ENCODE peak calls at places on chromosomes 6 and 20, in nine cellular contexts. Z is esophagus squamous epithelium, I is mammary epithelial cell, D is heart right ventricle, Y is HCT116, R is IMR-90, J is neural progenitor cell, M is upper lobe of right lung, A is heart left ventricle. F is an unnamed sample. For H3K36me3, the result is how much of the 10 kb centered on the place peaks cover.

GRCh38 chr6:126038234-126038633 is 51.9 kb downstream of the TRMT11 start:
- DNase-seq in Z (no peak), I (no peak), D (no peak), Y (no peak), R (no peak), J (no peak), M (no peak), A (no peak), F (no peak)

GRCh38 chr6:131058236-131058635 is 4.8 kb downstream of the EPB41L2 start:
- DNase-seq in Z (no peak), I (no peak), D (no peak), Y (no peak), R (peak), J (no peak), M (no peak), A (no peak), F (no peak)

GRCh38 chr6:41638002-41638800 is at the start of gene MDFI:
- DNase-seq in Z (no peak), I (peak), D (no peak), Y (no peak), R (no peak), J (peak), M (no peak), A (peak), F (no peak)

GRCh38 chr6:131747821-131748353 is 37.1 kb upstream of the CTAGE9 start:
- DNase-seq in Z (no peak), I (no peak), D (no peak), Y (no peak), R (no peak), J (no peak), M (no peak), A (no peak), F (no peak)

GRCh38 chr6:15148356-15149058 is 97.4 kb upstream of the JARID2 start:
- DNase-seq in Z (no peak), I (peak), D (no peak), Y (no peak), R (peak), J (peak), M (no peak), A (no peak), F (no peak)

GRCh38 chr20:20448891-20449290 is 81.0 kb downstream of the INSM1 start:
- DNase-seq in Z (no peak), I (no peak), D (no peak), Y (no peak), R (no peak), J (no peak), M (no peak), A (no peak), F (no peak)

GRCh38 chr6:67722861-67723261 is 912.2 kb upstream of the ADGRB3 start:
- DNase-seq in Z (no peak), I (no peak), D (peak), Y (no peak), R (no peak), J (no peak), M (no peak), A (no peak), F (no peak)

GRCh38 chr6:111743859-111744692 is 129.2 kb downstream of the FYN start:
- DNase-seq in Z (no peak), I (no peak), D (no peak), Y (no peak), R (peak), J (no peak), M (no peak), A (peak), F (no peak)

GRCh38 chr6:14655201-14655988 is 537.8 kb downstream of the CD83 start:
- DNase-seq in Z (no peak), I (no peak), D (no peak), Y (no peak), R (no peak), J (no peak), M (no peak), A (no peak), F (no peak)

GRCh38 chr20:61628901-61629300 is 376.8 kb downstream of the CDH4 start:
- DNase-seq in Z (no peak), I (peak), D (no peak), Y (no peak), R (no peak), J (peak), M (no peak), A (no peak), F (no peak)

GRCh38 chr6:102799051-102799450 is 1405.5 kb downstream of the GRIK2 start:
- DNase-seq in Z (no peak), I (no peak), D (no peak), Y (no peak), R (no peak), J (no peak), M (peak), A (no peak), F (no peak)

GRCh38 chr6:102793752-102794151 is 1400.2 kb downstream of the GRIK2 start:
- DNase-seq in Z (no peak), I (no peak), D (no peak), Y (no peak), R (no peak), J (no peak), M (no peak), A (no peak), F (no peak)

DNA sequence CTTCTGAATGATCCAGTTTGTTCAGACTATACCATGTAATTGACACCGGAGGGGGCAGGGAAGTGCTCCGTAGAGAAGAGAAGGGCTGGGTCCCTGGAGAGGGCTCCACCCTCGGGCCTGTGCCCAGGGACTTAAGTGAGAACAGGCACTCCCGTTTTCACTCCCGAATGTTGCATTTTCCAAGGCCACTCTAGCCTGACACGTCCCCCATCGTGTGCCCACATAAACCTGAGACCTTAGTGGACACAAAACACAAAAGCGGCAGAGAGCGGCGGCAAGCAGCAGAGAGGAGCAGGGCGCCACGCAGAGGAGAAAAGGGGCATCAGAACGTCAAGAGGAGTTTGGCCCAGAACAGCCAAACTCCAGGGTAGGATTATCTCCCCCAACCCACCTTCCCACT is 1405.1 kb downstream of the GRIK2 start:
- DNase-seq in Z (no peak), I (no peak), D (no peak), Y (no peak), R (no peak), J (peak), M (peak), A (no peak), F (no peak)
- H3K4me3 ChIP-seq in Z (no peak), I (no peak), D (no peak), Y (no peak), R (no peak), J (peak), M (no peak), A (no peak), F (no peak)

GRCh38 chr20:46358336-46359058 is 47.9 kb downstream of the ELMO2 start:
- DNase-seq in Z (no peak), I (no peak), D (no peak), Y (no peak), R (no peak), J (no peak), M (no peak), A (no peak), F (no peak)

GRCh38 chr20:46361386-46361785 is 45.0 kb downstream of the ELMO2 start:
- DNase-seq in Z (no peak), I (no peak), D (no peak), Y (no peak), R (no peak), J (no peak), M (no peak), A (no peak), F (no peak)

GRCh38 chr20:46357030-46357514 is 48.8 kb upstream of the CDH22 start:
- DNase-seq in Z (no peak), I (no peak), D (peak), Y (no peak), R (no peak), J (no peak), M (no peak), A (peak), F (no peak)

GRCh38 chr20:46361811-46362210 is 44.6 kb downstream of the ELMO2 start:
- DNase-seq in Z (no peak), I (no peak), D (no peak), Y (no peak), R (no peak), J (no peak), M (no peak), A (no peak), F (no peak)

DNA sequence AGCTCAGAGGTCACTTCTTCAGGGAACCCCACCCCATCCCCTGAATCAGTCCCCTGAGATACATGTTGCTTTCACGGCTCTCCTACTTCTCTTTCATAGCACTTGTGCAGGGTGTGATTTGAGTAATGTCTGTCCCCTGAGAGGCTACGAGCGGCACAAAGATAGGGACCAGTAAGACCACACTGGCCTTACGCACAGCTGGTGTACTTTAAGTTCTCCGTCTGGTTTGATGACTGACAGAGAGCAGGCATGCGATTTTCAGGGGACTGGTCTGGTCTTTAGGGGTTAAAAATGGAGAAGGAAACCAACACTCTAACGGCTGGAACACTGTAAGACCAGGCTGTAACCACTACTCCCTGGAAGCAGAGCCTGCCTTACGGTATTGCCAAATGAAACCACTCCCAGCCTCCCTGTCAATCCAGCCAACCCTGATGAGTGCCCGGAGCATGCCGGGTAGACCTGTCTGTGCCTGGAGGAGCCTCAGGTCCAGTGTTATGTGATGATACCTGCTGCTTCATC is 47.1 kb downstream of the ELMO2 start:
- DNase-seq in Z (no peak), I (no peak), D (no peak), Y (no peak), R (no peak), J (no peak), M (no peak), A (peak), F (no peak)
- H3K27ac ChIP-seq in Z (no peak), I (no peak), D (peak), Y (no peak), R (no peak), J (no peak), M (no peak), A (peak), F (no peak)

GRCh38 chr20:37401282-37401929 is 55.5 kb downstream of the SRC start:
- DNase-seq in Z (no peak), I (no peak), D (no peak), Y (no peak), R (no peak), J (no peak), M (no peak), A (no peak), F (no peak)
- H3K36me3 ChIP-seq in Z (under half), I (under half), D (under half), Y (under half), R (under half), J (under half), M (under half), A (under half), F (under half)

GRCh38 chr6:53342210-53342609 is 6.5 kb downstream of the ELOVL5 start:
- DNase-seq in Z (no peak), I (no peak), D (no peak), Y (no peak), R (no peak), J (no peak), M (no peak), A (no peak), F (no peak)

GRCh38 chr6:53336070-53336469 is 12.7 kb downstream of the ELOVL5 start:
- DNase-seq in Z (no peak), I (no peak), D (no peak), Y (no peak), R (no peak), J (no peak), M (no peak), A (no peak), F (no peak)

GRCh38 chr6:53338304-53338703 is 10.4 kb downstream of the ELOVL5 start:
- DNase-seq in Z (no peak), I (no peak), D (no peak), Y (no peak), R (no peak), J (no peak), M (no peak), A (no peak), F (peak)

GRCh38 chr6:53340536-53340935 is 8.2 kb downstream of the ELOVL5 start:
- DNase-seq in Z (no peak), I (no peak), D (no peak), Y (no peak), R (no peak), J (no peak), M (no peak), A (no peak), F (no peak)

DNA sequence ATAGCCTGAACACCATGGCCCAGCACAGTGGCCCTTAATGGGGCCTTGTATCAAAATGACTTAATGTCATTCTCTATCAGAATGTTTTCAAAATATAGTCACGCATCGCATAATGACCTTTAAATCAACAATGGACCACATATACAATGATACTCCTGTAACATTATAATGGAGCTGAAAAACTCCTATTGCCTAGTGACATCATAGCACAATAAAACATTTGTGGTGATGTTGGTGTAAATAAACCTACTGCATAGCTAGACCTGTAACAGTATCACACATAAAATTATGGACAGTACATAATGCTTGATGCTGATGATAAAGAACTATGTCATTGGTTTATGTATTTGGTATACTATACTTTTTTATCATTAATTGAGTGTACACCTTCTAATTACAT is 9.3 kb downstream of the ELOVL5 start:
- DNase-seq in Z (no peak), I (no peak), D (no peak), Y (no peak), R (no peak), J (no peak), M (no peak), A (no peak), F (no peak)
- H3K4me3 ChIP-seq in Z (no peak), I (no peak), D (no peak), Y (no peak), R (no peak), J (no peak), M (no peak), A (no peak), F (no peak)

GRCh38 chr6:56766806-56767178 is 124.1 kb upstream of the DST start:
- DNase-seq in Z (no peak), I (peak), D (no peak), Y (no peak), R (peak), J (no peak), M (no peak), A (no peak), F (no peak)
- H3K27ac ChIP-seq in Z (no peak), I (no peak), D (no peak), Y (no peak), R (peak), J (no peak), M (no peak), A (no peak), F (no peak)

DNA sequence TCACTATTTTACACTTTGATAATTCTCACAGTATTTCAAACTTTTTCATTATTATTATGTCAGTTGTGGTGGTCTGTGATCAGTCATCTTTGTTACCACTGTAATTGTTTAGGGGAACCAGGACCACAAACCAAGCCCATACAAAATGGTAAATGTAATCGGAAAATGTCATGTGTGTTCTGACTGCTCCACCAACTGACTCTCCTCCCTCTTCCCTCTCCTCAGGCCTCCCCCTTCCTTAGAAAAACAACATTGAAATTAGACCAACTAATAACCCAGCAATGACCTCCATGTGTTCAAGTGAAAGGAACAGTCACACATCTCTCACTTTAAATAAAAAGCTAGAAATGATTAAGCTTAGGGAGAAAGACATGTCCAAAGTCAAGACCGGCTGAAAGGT is 63.8 kb downstream of the GMDS start:
- DNase-seq in Z (no peak), I (no peak), D (no peak), Y (no peak), R (no peak), J (no peak), M (no peak), A (no peak), F (no peak)
- H3K36me3 ChIP-seq in Z (under half), I (under half), D (under half), Y (under half), R (under half), J (under half), M (under half), A (under half), F (under half)

GRCh38 chr20:2695206-2695983 is 2.8 kb downstream of the EBF4 start:
- DNase-seq in Z (no peak), I (no peak), D (no peak), Y (no peak), R (no peak), J (no peak), M (no peak), A (no peak), F (no peak)

GRCh38 chr20:2694519-2694918 is 1.9 kb downstream of the EBF4 start:
- DNase-seq in Z (no peak), I (no peak), D (no peak), Y (no peak), R (no peak), J (peak), M (no peak), A (no peak), F (no peak)

GRCh38 chr20:2692886-2693285 is 306 bp downstream of the EBF4 start:
- DNase-seq in Z (no peak), I (no peak), D (no peak), Y (no peak), R (no peak), J (peak), M (no peak), A (no peak), F (no peak)

GRCh38 chr20:2693286-2693995 is 861 bp downstream of the EBF4 start:
- DNase-seq in Z (no peak), I (no peak), D (peak), Y (no peak), R (no peak), J (peak), M (peak), A (no peak), F (no peak)

GRCh38 chr20:2693996-2694471 is 1.5 kb downstream of the EBF4 start:
- DNase-seq in Z (no peak), I (no peak), D (no peak), Y (no peak), R (no peak), J (peak), M (no peak), A (peak), F (no peak)
- H3K4me3 ChIP-seq in Z (peak), I (no peak), D (peak), Y (peak), R (no peak), J (peak), M (peak), A (peak), F (peak)

F was measured in small intestine.